ENCODE peak calls at places on chromosomes 16 and 17, in seven cellular contexts. W is heart left ventricle, X is adrenal gland, G is A549, M is body of pancreas, O is gastrocnemius medialis, J is choroid plexus epithelial cell. F is an unnamed sample.

GRCh38 chr16:68642436-68643064 is 2.6 kb upstream of the CDH3 start:
- DNase-seq in W (no peak), X (no peak), G (no peak), M (peak), O (no peak), J (peak), F (no peak)

GRCh38 chr17:58587713-58588117 is 73.3 kb upstream of the MTMR4 start:
- DNase-seq in W (peak), X (peak), G (peak), M (peak), O (peak), J (peak), F (no peak)

GRCh38 chr16:84806256-84806889 is 13.4 kb upstream of the CRISPLD2 start:
- DNase-seq in W (peak), X (peak), G (peak), M (no peak), O (no peak), J (peak), F (peak)

GRCh38 chr17:46273541-46274236 is 21.2 kb upstream of the LRRC37A start:
- DNase-seq in W (no peak), X (no peak), G (no peak), M (no peak), O (no peak), J (no peak), F (no peak)

GRCh38 chr17:71378741-71379140 is 742.1 kb upstream of the SOX9 start:
- DNase-seq in W (no peak), X (no peak), G (no peak), M (no peak), O (no peak), J (no peak), F (no peak)

GRCh38 chr17:15261063-15261817 is 3.9 kb downstream of the PMP22 start:
- DNase-seq in W (peak), X (peak), G (peak), M (peak), O (peak), J (peak), F (peak)

GRCh38 chr16:14559809-14560227 is 70.2 kb downstream of the PARN start:
- DNase-seq in W (no peak), X (peak), G (peak), M (peak), O (peak), J (no peak), F (no peak)

GRCh38 chr17:12406623-12407228 is 259.0 kb upstream of the MYOCD start:
- DNase-seq in W (no peak), X (no peak), G (no peak), M (no peak), O (no peak), J (peak), F (no peak)

GRCh38 chr17:28973414-28973813 is 22.1 kb upstream of the PHF12 start:
- DNase-seq in W (peak), X (no peak), G (no peak), M (peak), O (no peak), J (peak), F (no peak)

GRCh38 chr16:87780385-87780989 is 14.7 kb upstream of the KLHDC4 start:
- DNase-seq in W (no peak), X (peak), G (no peak), M (peak), O (no peak), J (peak), F (peak)

GRCh38 chr16:87778830-87779579 is 13.2 kb upstream of the KLHDC4 start:
- DNase-seq in W (peak), X (peak), G (peak), M (peak), O (peak), J (peak), F (peak)

GRCh38 chr16:87778476-87778829 is 12.7 kb upstream of the KLHDC4 start:
- DNase-seq in W (no peak), X (peak), G (no peak), M (no peak), O (no peak), J (no peak), F (no peak)
- TF ChIP-seq CTCF in W (no peak), X (no peak), G (no peak), M (no peak), O (no peak), J (no peak), F (no peak)

GRCh38 chr17:55549140-55549539 is 37.9 kb upstream of the SMIM36 start:
- DNase-seq in W (no peak), X (no peak), G (peak), M (no peak), O (no peak), J (peak), F (no peak)
- TF ChIP-seq CTCF in W (peak), X (peak), G (peak), M (no peak), O (peak), J (peak), F (no peak)

DNA sequence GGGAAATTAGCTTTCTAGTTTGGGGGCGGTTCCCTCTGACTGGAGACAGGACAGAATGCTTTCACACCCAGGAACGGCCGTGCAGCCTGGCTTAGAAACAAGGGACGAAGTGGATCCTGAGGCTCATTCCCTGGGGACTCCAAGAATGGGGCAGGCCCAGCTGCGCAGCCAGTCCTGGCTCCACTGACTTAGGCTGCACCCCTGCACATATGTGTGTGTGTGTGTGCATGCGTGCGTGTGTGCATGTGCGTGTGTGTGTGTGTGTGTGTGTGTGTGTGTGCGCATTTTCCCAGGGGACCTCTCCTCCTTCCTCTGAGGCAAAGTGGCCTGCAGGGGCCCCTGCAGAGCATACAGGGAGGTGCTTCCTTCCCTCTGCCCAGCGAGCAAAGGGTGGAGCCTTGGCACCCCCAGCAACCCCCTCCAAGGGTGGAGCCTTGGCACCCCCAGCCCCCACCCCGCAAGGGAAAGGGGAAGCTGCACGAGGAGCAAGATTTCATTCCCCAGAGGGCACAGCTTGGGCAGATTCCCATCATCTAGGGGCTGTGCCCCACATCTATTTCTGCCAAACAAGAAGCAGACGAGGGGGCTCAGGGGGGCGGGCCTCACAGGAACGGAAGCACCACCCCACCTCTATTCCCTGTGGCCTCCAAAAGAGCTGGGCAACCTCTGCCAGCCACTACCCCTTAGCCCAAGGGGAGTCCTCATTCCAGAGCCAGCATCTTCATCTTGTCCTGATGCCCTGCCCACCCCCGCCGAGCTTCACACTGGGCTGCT is 97.6 kb upstream of the CBX4 start:
- DNase-seq in W (peak), X (no peak), G (no peak), M (no peak), O (no peak), J (no peak), F (peak)
- TF ChIP-seq CTCF in W (no peak), X (no peak), G (no peak), M (no peak), O (no peak), J (no peak), F (no peak)

GRCh38 chr17:42130310-42130936 is 7.8 kb downstream of the HSPB9 start:
- DNase-seq in W (peak), X (no peak), G (no peak), M (no peak), O (no peak), J (no peak), F (no peak)
- TF ChIP-seq CTCF in W (no peak), X (no peak), G (no peak), M (no peak), O (no peak), J (no peak), F (no peak)